ENCODE peak calls at places on chromosome 2, in seven cellular contexts. One of them, this sample, is unnamed.
A peak's percentile ranks its signal among the peaks of the same experiment; 100 is the strongest.

GRCh38 chr2:230885467-230886130 is 20.9 kb downstream of the ITM2C start:
- DNase-seq in uterus: no peak
- DNase-seq in heart left ventricle: no peak
- DNase-seq in endodermal cell: peak; percentile 73
- DNase-seq in HCT116: no peak
- DNase-seq in fibroblast of lung: peak; percentile 62
- DNase-seq in foreskin keratinocyte: no peak
- DNase-seq in this sample: no peak

GRCh38 chr2:26075173-26075572 is 41.3 kb downstream of the RAB10 start:
- DNase-seq in uterus: no peak
- DNase-seq in heart left ventricle: no peak
- DNase-seq in endodermal cell: no peak
- DNase-seq in HCT116: no peak
- DNase-seq in fibroblast of lung: no peak
- DNase-seq in foreskin keratinocyte: no peak
- DNase-seq in this sample: no peak

GRCh38 chr2:105399207-105399861 is 483 bp upstream of the FHL2 start:
- DNase-seq in uterus: no peak
- DNase-seq in heart left ventricle: no peak
- DNase-seq in endodermal cell: peak; percentile 57
- DNase-seq in HCT116: no peak
- DNase-seq in fibroblast of lung: no peak
- DNase-seq in foreskin keratinocyte: no peak
- DNase-seq in this sample: no peak

GRCh38 chr2:64979744-64980143 is 9.5 kb upstream of the SLC1A4 start:
- DNase-seq in uterus: no peak
- DNase-seq in heart left ventricle: no peak
- DNase-seq in endodermal cell: no peak
- DNase-seq in HCT116: no peak
- DNase-seq in fibroblast of lung: no peak
- DNase-seq in foreskin keratinocyte: peak; percentile 69
- DNase-seq in this sample: no peak

GRCh38 chr2:240465765-240466578 is 30.5 kb downstream of the GPC1 start:
- DNase-seq in uterus: peak; percentile 15
- DNase-seq in heart left ventricle: peak; percentile 14
- DNase-seq in endodermal cell: peak; percentile 34
- DNase-seq in HCT116: no peak
- DNase-seq in fibroblast of lung: no peak
- DNase-seq in foreskin keratinocyte: no peak
- DNase-seq in this sample: no peak

GRCh38 chr2:53130441-53130943 is 637.1 kb upstream of the CHAC2 start:
- DNase-seq in uterus: no peak
- DNase-seq in heart left ventricle: no peak
- DNase-seq in endodermal cell: no peak
- DNase-seq in HCT116: no peak
- DNase-seq in fibroblast of lung: peak; percentile 78
- DNase-seq in foreskin keratinocyte: peak; percentile 35
- DNase-seq in this sample: no peak

GRCh38 chr2:25197336-25198208 is 29.2 kb upstream of the POMC start:
- DNase-seq in uterus: no peak
- DNase-seq in heart left ventricle: no peak
- DNase-seq in endodermal cell: no peak
- DNase-seq in HCT116: no peak
- DNase-seq in fibroblast of lung: peak; percentile 65
- DNase-seq in foreskin keratinocyte: no peak
- DNase-seq in this sample: no peak

GRCh38 chr2:237254911-237255578 is 158.9 kb downstream of the COL6A3 start:
- DNase-seq in uterus: no peak
- DNase-seq in heart left ventricle: no peak
- DNase-seq in endodermal cell: no peak
- DNase-seq in HCT116: no peak
- DNase-seq in fibroblast of lung: peak; percentile 95
- DNase-seq in foreskin keratinocyte: peak; percentile 11
- DNase-seq in this sample: no peak

GRCh38 chr2:216292886-216293291 is 79.4 kb downstream of the MARCHF4 start:
- DNase-seq in uterus: no peak
- DNase-seq in heart left ventricle: no peak
- DNase-seq in endodermal cell: peak; percentile 84
- DNase-seq in HCT116: no peak
- DNase-seq in fibroblast of lung: no peak
- DNase-seq in foreskin keratinocyte: no peak
- DNase-seq in this sample: no peak

GRCh38 chr2:165227571-165227970 is 11.6 kb upstream of the SCN2A start:
- DNase-seq in uterus: no peak
- DNase-seq in heart left ventricle: no peak
- DNase-seq in endodermal cell: no peak
- DNase-seq in HCT116: no peak
- DNase-seq in fibroblast of lung: no peak
- DNase-seq in foreskin keratinocyte: no peak
- DNase-seq in this sample: no peak

GRCh38 chr2:28658369-28658768 is 93.3 kb upstream of the PPP1CB start:
- DNase-seq in uterus: no peak
- DNase-seq in heart left ventricle: no peak
- DNase-seq in endodermal cell: no peak
- DNase-seq in HCT116: no peak
- DNase-seq in fibroblast of lung: peak; percentile 82
- DNase-seq in foreskin keratinocyte: no peak
- DNase-seq in this sample: no peak

GRCh38 chr2:180125245-180125962 is 118.3 kb upstream of the CWC22 start:
- DNase-seq in uterus: peak; percentile 35
- DNase-seq in heart left ventricle: peak; percentile 16
- DNase-seq in endodermal cell: peak; percentile 86
- DNase-seq in HCT116: peak; percentile 84
- DNase-seq in fibroblast of lung: peak; percentile 97
- DNase-seq in foreskin keratinocyte: peak; percentile 72
- DNase-seq in this sample: peak; percentile 76

GRCh38 chr2:166140922-166141321 is 13.1 kb upstream of the SCN1A start:
- DNase-seq in uterus: no peak
- DNase-seq in heart left ventricle: no peak
- DNase-seq in endodermal cell: no peak
- DNase-seq in HCT116: no peak
- DNase-seq in fibroblast of lung: no peak
- DNase-seq in foreskin keratinocyte: no peak
- DNase-seq in this sample: no peak

GRCh38 chr2:233445152-233445830 is 91.0 kb downstream of the DGKD start:
- DNase-seq in uterus: no peak
- DNase-seq in heart left ventricle: no peak
- DNase-seq in endodermal cell: peak; percentile 29
- DNase-seq in HCT116: no peak
- DNase-seq in fibroblast of lung: no peak
- DNase-seq in foreskin keratinocyte: no peak
- DNase-seq in this sample: no peak

GRCh38 chr2:18792226-18792629 is 202.9 kb upstream of the NT5C1B start:
- DNase-seq in uterus: peak; percentile 23
- DNase-seq in heart left ventricle: no peak
- DNase-seq in endodermal cell: no peak
- DNase-seq in HCT116: no peak
- DNase-seq in fibroblast of lung: peak; percentile 76
- DNase-seq in foreskin keratinocyte: no peak
- DNase-seq in this sample: no peak
- H3K27ac ChIP-seq in uterus: peak overlapping the region; percentile 19
- H3K27ac ChIP-seq in heart left ventricle: no peak overlapping the region
- H3K27ac ChIP-seq in endodermal cell: no peak overlapping the region
- H3K27ac ChIP-seq in HCT116: no peak overlapping the region
- H3K27ac ChIP-seq in fibroblast of lung: no peak overlapping the region
- H3K27ac ChIP-seq in foreskin keratinocyte: no peak overlapping the region
- H3K27ac ChIP-seq in this sample: no peak overlapping the region

GRCh38 chr2:68764781-68765385 is 30.3 kb downstream of the ARHGAP25 start:
- DNase-seq in uterus: no peak
- DNase-seq in heart left ventricle: no peak
- DNase-seq in endodermal cell: no peak
- DNase-seq in HCT116: no peak
- DNase-seq in fibroblast of lung: peak; percentile 95
- DNase-seq in foreskin keratinocyte: no peak
- DNase-seq in this sample: no peak

GRCh38 chr2:68762665-68763064 is 28.1 kb downstream of the ARHGAP25 start:
- DNase-seq in uterus: peak; percentile 23
- DNase-seq in heart left ventricle: no peak
- DNase-seq in endodermal cell: no peak
- DNase-seq in HCT116: no peak
- DNase-seq in fibroblast of lung: peak; percentile 85
- DNase-seq in foreskin keratinocyte: no peak
- DNase-seq in this sample: no peak

GRCh38 chr2:68764041-68764780 is 29.6 kb downstream of the ARHGAP25 start:
- DNase-seq in uterus: no peak
- DNase-seq in heart left ventricle: no peak
- DNase-seq in endodermal cell: no peak
- DNase-seq in HCT116: no peak
- DNase-seq in fibroblast of lung: peak; percentile 66
- DNase-seq in foreskin keratinocyte: no peak
- DNase-seq in this sample: no peak

GRCh38 chr2:68765739-68766377 is 31.2 kb downstream of the ARHGAP25 start:
- DNase-seq in uterus: no peak
- DNase-seq in heart left ventricle: no peak
- DNase-seq in endodermal cell: no peak
- DNase-seq in HCT116: no peak
- DNase-seq in fibroblast of lung: peak; percentile 59
- DNase-seq in foreskin keratinocyte: no peak
- DNase-seq in this sample: no peak

DNA sequence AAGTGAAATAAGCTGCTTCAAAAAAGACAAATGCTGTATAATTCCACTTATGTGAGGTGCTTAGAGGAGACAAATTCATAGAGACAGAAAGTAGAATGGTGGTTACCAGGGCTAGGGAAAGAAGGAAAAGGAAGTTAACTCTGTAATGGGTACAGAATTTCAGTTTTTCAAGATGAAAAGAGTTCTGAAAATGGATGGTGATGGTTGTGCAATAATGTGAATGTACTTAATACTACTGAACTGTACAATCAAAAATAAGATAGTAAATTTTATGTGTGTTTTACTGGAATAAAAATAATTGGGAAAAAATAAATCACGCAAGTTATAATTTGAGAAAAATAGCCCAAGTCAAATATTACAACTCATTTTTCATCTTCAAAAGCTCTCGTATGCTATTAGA is 27.5 kb downstream of the ARHGAP25 start:
- DNase-seq in uterus: no peak
- DNase-seq in heart left ventricle: no peak
- DNase-seq in endodermal cell: no peak
- DNase-seq in HCT116: no peak
- DNase-seq in fibroblast of lung: no peak
- DNase-seq in foreskin keratinocyte: no peak
- DNase-seq in this sample: no peak
- H3K4me1 ChIP-seq in uterus: peaks cover 12% of the 10 kb centered on the region
- H3K4me1 ChIP-seq in heart left ventricle: no peaks in the 10 kb centered on the region
- H3K4me1 ChIP-seq in endodermal cell: no peaks in the 10 kb centered on the region
- H3K4me1 ChIP-seq in HCT116: no peaks in the 10 kb centered on the region
- H3K4me1 ChIP-seq in fibroblast of lung: peaks cover 9% of the 10 kb centered on the region
- H3K4me1 ChIP-seq in foreskin keratinocyte: peaks cover 15% of the 10 kb centered on the region
- H3K4me1 ChIP-seq in this sample: no peaks in the 10 kb centered on the region

GRCh38 chr2:134235771-134236170 is 18.1 kb upstream of the MGAT5 start:
- DNase-seq in uterus: no peak
- DNase-seq in heart left ventricle: no peak
- DNase-seq in endodermal cell: no peak
- DNase-seq in HCT116: no peak
- DNase-seq in fibroblast of lung: peak; percentile 64
- DNase-seq in foreskin keratinocyte: no peak
- DNase-seq in this sample: no peak

GRCh38 chr2:134232868-134233732 is 20.8 kb upstream of the MGAT5 start:
- DNase-seq in uterus: no peak
- DNase-seq in heart left ventricle: no peak
- DNase-seq in endodermal cell: no peak
- DNase-seq in HCT116: no peak
- DNase-seq in fibroblast of lung: peak; percentile 60
- DNase-seq in foreskin keratinocyte: no peak
- DNase-seq in this sample: no peak

GRCh38 chr2:134232461-134232860 is 21.4 kb upstream of the MGAT5 start:
- DNase-seq in uterus: no peak
- DNase-seq in heart left ventricle: no peak
- DNase-seq in endodermal cell: no peak
- DNase-seq in HCT116: no peak
- DNase-seq in fibroblast of lung: no peak
- DNase-seq in foreskin keratinocyte: no peak
- DNase-seq in this sample: no peak

GRCh38 chr2:134233733-134234135 is 20.1 kb upstream of the MGAT5 start:
- DNase-seq in uterus: no peak
- DNase-seq in heart left ventricle: no peak
- DNase-seq in endodermal cell: no peak
- DNase-seq in HCT116: no peak
- DNase-seq in fibroblast of lung: no peak
- DNase-seq in foreskin keratinocyte: no peak
- DNase-seq in this sample: no peak

DNA sequence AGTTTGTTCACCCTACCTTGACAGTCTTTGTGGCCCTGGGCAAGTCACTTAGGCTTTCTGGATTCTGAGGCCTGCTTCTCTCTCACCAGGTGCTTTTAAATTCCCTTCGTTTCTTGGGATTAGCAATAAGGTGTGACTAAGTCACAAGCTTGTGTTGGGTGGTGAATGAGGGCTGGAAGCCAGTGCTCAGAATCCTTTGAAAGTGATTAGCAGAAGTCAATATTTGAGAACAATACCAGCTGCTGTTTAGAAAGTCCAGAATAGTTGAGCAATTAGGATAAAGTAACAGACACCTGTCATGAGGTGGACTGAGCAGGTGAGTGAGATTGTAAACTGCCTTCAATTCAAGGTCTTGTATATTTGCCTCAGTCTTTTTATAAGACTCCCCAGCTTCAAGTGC is 19.3 kb upstream of the MGAT5 start:
- DNase-seq in uterus: no peak
- DNase-seq in heart left ventricle: no peak
- DNase-seq in endodermal cell: no peak
- DNase-seq in HCT116: no peak
- DNase-seq in fibroblast of lung: no peak
- DNase-seq in foreskin keratinocyte: no peak
- DNase-seq in this sample: no peak
- H3K27ac ChIP-seq in uterus: no peak overlapping the region
- H3K27ac ChIP-seq in heart left ventricle: no peak overlapping the region
- H3K27ac ChIP-seq in endodermal cell: no peak overlapping the region
- H3K27ac ChIP-seq in HCT116: no peak overlapping the region
- H3K27ac ChIP-seq in fibroblast of lung: no peak overlapping the region
- H3K27ac ChIP-seq in foreskin keratinocyte: no peak overlapping the region
- H3K27ac ChIP-seq in this sample: no peak overlapping the region

GRCh38 chr2:159133795-159134194 is 152.7 kb downstream of the WDSUB1 start:
- DNase-seq in uterus: no peak
- DNase-seq in heart left ventricle: no peak
- DNase-seq in endodermal cell: no peak
- DNase-seq in HCT116: no peak
- DNase-seq in fibroblast of lung: no peak
- DNase-seq in foreskin keratinocyte: no peak
- DNase-seq in this sample: no peak

GRCh38 chr2:159129807-159130206 is 156.7 kb downstream of the WDSUB1 start:
- DNase-seq in uterus: no peak
- DNase-seq in heart left ventricle: peak; percentile 56
- DNase-seq in endodermal cell: no peak
- DNase-seq in HCT116: no peak
- DNase-seq in fibroblast of lung: peak; percentile 40
- DNase-seq in foreskin keratinocyte: no peak
- DNase-seq in this sample: no peak

GRCh38 chr2:159131267-159131790 is 155.2 kb downstream of the WDSUB1 start:
- DNase-seq in uterus: no peak
- DNase-seq in heart left ventricle: no peak
- DNase-seq in endodermal cell: no peak
- DNase-seq in HCT116: no peak
- DNase-seq in fibroblast of lung: no peak
- DNase-seq in foreskin keratinocyte: no peak
- DNase-seq in this sample: no peak

GRCh38 chr2:159130302-159130701 is 156.2 kb downstream of the WDSUB1 start:
- DNase-seq in uterus: no peak
- DNase-seq in heart left ventricle: no peak
- DNase-seq in endodermal cell: no peak
- DNase-seq in HCT116: no peak
- DNase-seq in fibroblast of lung: peak; percentile 36
- DNase-seq in foreskin keratinocyte: no peak
- DNase-seq in this sample: no peak

GRCh38 chr2:159131882-159132281 is 154.6 kb downstream of the WDSUB1 start:
- DNase-seq in uterus: no peak
- DNase-seq in heart left ventricle: no peak
- DNase-seq in endodermal cell: no peak
- DNase-seq in HCT116: peak; percentile 43
- DNase-seq in fibroblast of lung: peak; percentile 99
- DNase-seq in foreskin keratinocyte: peak; percentile 63
- DNase-seq in this sample: no peak
- H3K4me1 ChIP-seq in uterus: peaks cover 10% of the 10 kb centered on the region
- H3K4me1 ChIP-seq in heart left ventricle: peaks cover 54% of the 10 kb centered on the region
- H3K4me1 ChIP-seq in endodermal cell: peaks cover 3% of the 10 kb centered on the region
- H3K4me1 ChIP-seq in HCT116: peaks cover 10% of the 10 kb centered on the region
- H3K4me1 ChIP-seq in fibroblast of lung: peaks cover 27% of the 10 kb centered on the region
- H3K4me1 ChIP-seq in foreskin keratinocyte: peaks cover 34% of the 10 kb centered on the region
- H3K4me1 ChIP-seq in this sample: no peaks in the 10 kb centered on the region

This sample was measured in iPS DF 6.9.